ENCODE peak calls at places on chromosomes 12 and 14, in seven cellular contexts. D, M, C, X, O, J and P are unnamed samples.

GRCh38 chr14:103185051-103186027 is 62.1 kb downstream of the TNFAIP2 start:
- DNase-seq in J (peak), O (no peak), X (no peak), M (no peak), D (no peak), C (no peak), P (no peak)

GRCh38 chr14:44108601-44109000 is 398.5 kb downstream of the FSCB start:
- DNase-seq in O (no peak), D (no peak), M (no peak), J (no peak), X (no peak), C (no peak), P (no peak)

GRCh38 chr12:13195244-13195643 is 1.3 kb upstream of the EMP1 start:
- DNase-seq in C (no peak), J (peak), M (no peak), O (no peak), D (no peak), X (no peak), P (no peak)

GRCh38 chr12:4190376-4191063 is 83.0 kb upstream of the CCND2 start:
- DNase-seq in C (no peak), D (no peak), O (no peak), X (no peak), M (no peak), J (no peak), P (no peak)

GRCh38 chr14:70660967-70661871 is 19.5 kb downstream of the TTC9 start:
- DNase-seq in C (no peak), J (no peak), D (peak), O (peak), X (peak), M (no peak), P (no peak)

GRCh38 chr12:52241205-52241842 is 8.3 kb downstream of the KRT7 start:
- DNase-seq in D (no peak), C (no peak), J (peak), M (no peak), O (no peak), X (no peak), P (no peak)

GRCh38 chr12:99767809-99768208 is 120.3 kb downstream of the GARIN6 start:
- DNase-seq in C (no peak), X (no peak), O (no peak), M (no peak), D (no peak), J (peak), P (no peak)

GRCh38 chr12:99389751-99390150 is 257.8 kb upstream of the GARIN6 start:
- DNase-seq in O (no peak), D (no peak), X (no peak), J (no peak), M (no peak), C (no peak), P (no peak)

GRCh38 chr12:7557227-7557626 is 53.6 kb upstream of the CD163 start:
- DNase-seq in D (no peak), C (no peak), J (no peak), O (no peak), X (no peak), M (no peak), P (no peak)

GRCh38 chr12:131438874-131439273 is 272.0 kb upstream of the SFSWAP start:
- DNase-seq in D (peak), J (no peak), X (no peak), M (no peak), O (no peak), C (no peak), P (no peak)

GRCh38 chr12:123998344-123998941 is 25.4 kb downstream of the ZNF664 start:
- DNase-seq in M (no peak), X (no peak), O (no peak), C (no peak), D (no peak), J (peak), P (no peak)

GRCh38 chr14:24783791-24784190 is 149.8 kb upstream of the GZMB start:
- DNase-seq in X (no peak), D (no peak), C (no peak), J (no peak), M (no peak), O (no peak), P (no peak)

GRCh38 chr12:21992823-21993222 is 51.6 kb upstream of the ABCC9 start:
- DNase-seq in C (no peak), D (no peak), M (peak), J (no peak), X (peak), O (no peak), P (no peak)

GRCh38 chr14:50225974-50226297 is 5.4 kb downstream of the SOS2 start:
- DNase-seq in C (no peak), M (no peak), X (no peak), D (no peak), J (no peak), O (no peak), P (no peak)

GRCh38 chr12:11797317-11797913 is 147.9 kb downstream of the ETV6 start:
- DNase-seq in C (no peak), J (peak), M (no peak), X (no peak), D (peak), O (peak), P (no peak)

GRCh38 chr12:102407776-102408486 is 72.4 kb downstream of the IGF1 start:
- DNase-seq in D (no peak), O (no peak), C (no peak), M (no peak), X (no peak), J (peak), P (no peak)

GRCh38 chr14:73787760-73788508 is 63.7 kb upstream of the PTGR2 start:
- DNase-seq in O (no peak), M (no peak), J (peak), X (no peak), D (no peak), C (no peak), P (no peak)

GRCh38 chr12:13099910-13100609 is 3.4 kb downstream of the GSG1 start:
- DNase-seq in C (no peak), J (no peak), M (no peak), O (no peak), D (no peak), X (no peak), P (no peak)

GRCh38 chr12:87618199-87618598 is 411.0 kb downstream of the C12orf50 start:
- DNase-seq in O (no peak), C (no peak), D (no peak), J (no peak), M (no peak), X (no peak), P (no peak)

GRCh38 chr12:45268672-45269406 is 52.9 kb downstream of the ANO6 start:
- DNase-seq in O (peak), D (peak), C (peak), J (peak), X (peak), M (peak), P (peak)

GRCh38 chr12:120979220-120979861 is 998 bp downstream of the HNF1A start:
- DNase-seq in C (no peak), D (no peak), J (no peak), O (no peak), X (no peak), M (no peak), P (no peak)
- TF ChIP-seq POLR2A in C (no peak), D (no peak), J (no peak), O (no peak), X (no peak), M (no peak), P (no peak)

GRCh38 chr12:56724660-56724988 is 475 bp downstream of the NACA start:
- DNase-seq in M (no peak), J (no peak), X (peak), D (no peak), O (no peak), C (no peak), P (no peak)

GRCh38 chr12:56723889-56724659 is 1.0 kb downstream of the NACA start:
- DNase-seq in C (peak), J (peak), D (peak), X (peak), O (peak), M (peak), P (no peak)

GRCh38 chr12:56725723-56726102 is 614 bp upstream of the NACA start:
- DNase-seq in J (no peak), C (no peak), D (no peak), M (no peak), O (no peak), X (no peak), P (no peak)

GRCh38 chr12:56723352-56723751 is 1.7 kb downstream of the NACA start:
- DNase-seq in C (no peak), O (no peak), M (no peak), X (no peak), D (no peak), J (no peak), P (no peak)

GRCh38 chr12:56724989-56725722 is at the start of gene NACA:
- DNase-seq in C (peak), M (peak), X (peak), D (peak), O (peak), J (peak), P (peak)
- TF ChIP-seq POLR2A in C (peak), M (peak), X (peak), D (peak), O (peak), J (peak), P (peak)

GRCh38 chr12:122888232-122888752 is 7.6 kb downstream of the VPS37B start:
- DNase-seq in C (no peak), D (peak), O (peak), X (peak), M (peak), J (peak), P (peak)
- TF ChIP-seq POLR2A in C (no peak), D (peak), O (no peak), X (peak), M (no peak), J (no peak), P (no peak)

GRCh38 chr14:95538801-95539509 is 4.1 kb downstream of the GLRX5 start:
- DNase-seq in J (no peak), M (no peak), O (peak), D (no peak), C (no peak), X (no peak), P (no peak)

GRCh38 chr14:95540236-95540635 is 5.4 kb downstream of the GLRX5 start:
- DNase-seq in X (no peak), O (no peak), C (no peak), J (no peak), M (no peak), D (no peak), P (no peak)

GRCh38 chr14:95535226-95536021 is 574 bp downstream of the GLRX5 start:
- DNase-seq in D (no peak), O (peak), C (peak), J (no peak), M (no peak), X (peak), P (no peak)

GRCh38 chr14:95536036-95536577 is 1.3 kb downstream of the GLRX5 start:
- DNase-seq in X (no peak), O (peak), D (no peak), M (no peak), J (no peak), C (no peak), P (no peak)

DNA sequence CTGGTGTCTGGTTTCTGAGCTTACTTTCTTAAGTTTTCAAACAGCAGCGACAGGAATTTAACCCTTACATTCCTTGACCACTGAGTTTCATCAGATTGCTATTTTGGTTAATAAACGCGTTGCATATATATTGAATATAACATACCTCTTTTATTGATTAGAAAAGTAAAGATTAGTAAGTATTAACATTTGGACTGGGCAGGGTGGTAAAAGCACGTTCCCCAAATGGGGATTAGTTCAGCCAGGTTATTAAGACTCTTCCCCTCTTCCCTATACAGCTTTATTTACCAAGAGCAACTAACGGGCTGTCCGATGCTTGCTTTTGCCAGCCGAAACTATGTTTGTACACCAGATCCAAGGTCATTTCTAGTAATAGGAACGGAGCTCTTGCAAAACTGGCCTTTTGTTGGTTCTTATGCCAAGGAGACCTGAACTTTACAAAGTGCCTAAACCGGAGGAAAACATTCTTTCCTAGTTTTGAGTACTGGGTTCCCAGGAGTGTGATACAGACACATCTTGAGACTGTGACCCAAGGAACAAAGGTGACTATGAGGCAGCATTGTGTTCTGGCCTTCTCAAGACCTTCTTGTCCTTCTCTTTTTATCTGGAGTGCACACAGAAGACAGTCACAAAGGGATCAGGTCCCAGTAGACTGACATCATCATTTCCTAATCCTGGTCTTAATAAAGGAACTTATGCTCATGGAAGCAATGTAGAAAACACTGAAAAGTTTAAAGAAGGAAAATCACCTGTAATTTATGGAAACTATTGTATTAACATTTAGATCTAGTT is 2.6 kb downstream of the GLRX5 start:
- DNase-seq in C (no peak), M (no peak), X (no peak), D (no peak), O (peak), J (no peak), P (no peak)
- TF ChIP-seq POLR2A in C (no peak), M (no peak), X (no peak), D (no peak), O (no peak), J (no peak), P (no peak)

DNA sequence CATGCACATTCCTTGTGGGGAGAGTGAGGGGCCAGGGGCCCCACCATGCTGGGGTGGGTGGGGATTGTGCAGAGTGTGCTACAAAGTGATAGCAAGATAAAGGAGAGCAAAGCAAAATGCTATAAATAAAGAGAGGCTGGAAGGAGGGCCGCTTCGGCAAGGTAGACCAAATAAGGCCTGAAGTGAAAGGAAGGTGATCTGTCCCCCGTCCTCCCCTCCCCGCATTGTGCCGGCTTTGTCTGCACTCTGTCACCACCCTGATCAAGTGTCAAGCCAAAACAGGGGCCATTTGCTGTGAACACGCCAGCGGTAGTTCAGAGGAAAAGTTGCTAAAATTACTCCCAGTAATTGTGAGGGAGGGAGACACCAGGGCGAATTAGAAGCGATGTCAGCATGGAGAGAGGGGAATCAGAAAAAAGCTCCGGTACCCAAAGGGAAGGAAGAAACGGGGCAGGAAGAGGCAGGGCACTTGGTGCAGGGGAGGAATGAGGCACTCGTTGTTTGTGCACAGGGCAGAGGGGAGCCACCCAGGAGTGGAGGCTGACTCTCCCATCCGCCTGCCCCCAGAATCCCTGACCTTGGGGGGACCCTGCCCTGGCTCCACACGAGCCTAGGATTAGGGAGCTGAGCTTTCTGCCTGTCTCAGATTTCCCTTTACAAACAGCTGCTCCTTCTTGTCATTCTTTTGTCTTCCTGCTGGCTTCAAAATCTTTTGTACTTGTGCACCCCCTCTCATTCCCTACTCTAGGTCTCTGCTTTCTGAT is 2.9 kb upstream of the MYH7 start:
- DNase-seq in M (no peak), O (peak), C (no peak), D (no peak), J (no peak), X (no peak), P (no peak)
- TF ChIP-seq POLR2A in M (no peak), O (no peak), C (no peak), D (no peak), J (no peak), X (no peak), P (no peak)

GRCh38 chr12:112020947-112021457 is 7.8 kb downstream of the ERP29 start:
- DNase-seq in D (no peak), O (no peak), X (no peak), J (no peak), M (no peak), C (no peak), P (no peak)

GRCh38 chr12:112023759-112024396 is 10.7 kb downstream of the ERP29 start:
- DNase-seq in M (no peak), O (no peak), C (no peak), J (no peak), X (no peak), D (no peak), P (no peak)

GRCh38 chr12:112025808-112026375 is 12.7 kb downstream of the ERP29 start:
- DNase-seq in O (no peak), J (no peak), D (no peak), X (no peak), M (no peak), C (no peak), P (no peak)

GRCh38 chr12:112018571-112019237 is 5.5 kb downstream of the ERP29 start:
- DNase-seq in O (no peak), D (no peak), J (peak), X (no peak), M (no peak), C (no peak), P (peak)

GRCh38 chr12:112022241-112023016 is 9.2 kb downstream of the ERP29 start:
- DNase-seq in M (no peak), D (no peak), O (no peak), X (no peak), C (no peak), J (no peak), P (no peak)
- TF ChIP-seq POLR2A in M (no peak), D (no peak), O (no peak), X (no peak), C (no peak), J (no peak), P (no peak)